ENCODE peak calls at places on chromosomes 1 and 21, in seven cellular contexts. J is SK-N-SH, X is HCT116, H is K562, O is GM12878, N is HepG2, L is H1. Y is an unnamed sample.

GRCh38 chr1:46333300-46334029 is 7.1 kb upstream of the NSUN4 start:
- DNase-seq in H (peak), J (peak), X (peak), L (no peak), O (peak), N (peak), Y (peak)

GRCh38 chr1:244010191-244010590 is 40.9 kb upstream of the ZBTB18 start:
- DNase-seq in H (peak), X (no peak), J (no peak), L (no peak), N (no peak), O (no peak), Y (no peak)

GRCh38 chr1:183125279-183125999 is 60.6 kb upstream of the LAMC2 start:
- DNase-seq in O (no peak), N (no peak), J (no peak), L (no peak), X (no peak), H (no peak), Y (no peak)

GRCh38 chr1:163035791-163036249 is 33.3 kb upstream of the RGS4 start:
- DNase-seq in J (peak), H (no peak), O (no peak), L (no peak), X (peak), N (no peak), Y (no peak)

GRCh38 chr1:180905927-180906326 is 6.8 kb upstream of the KIAA1614 start:
- DNase-seq in J (no peak), N (no peak), L (peak), X (no peak), O (no peak), H (peak), Y (no peak)

GRCh38 chr1:38651669-38652068 is 207.9 kb downstream of the RRAGC start:
- DNase-seq in O (no peak), L (no peak), X (no peak), H (no peak), J (no peak), N (no peak), Y (no peak)

GRCh38 chr1:29490204-29490934 is 254.0 kb downstream of the PTPRU start:
- DNase-seq in N (no peak), X (no peak), L (peak), O (no peak), J (peak), H (no peak), Y (no peak)

GRCh38 chr1:234250747-234251146 is 122.5 kb upstream of the COA6 start:
- DNase-seq in O (no peak), J (no peak), H (no peak), X (no peak), L (peak), N (no peak), Y (no peak)

GRCh38 chr1:94542088-94542671 is 621 bp upstream of the F3 start:
- DNase-seq in L (peak), N (no peak), H (no peak), J (peak), X (no peak), O (no peak), Y (no peak)

GRCh38 chr1:3231245-3231644 is 162.2 kb downstream of the PRDM16 start:
- DNase-seq in L (no peak), H (no peak), N (no peak), X (no peak), O (no peak), J (no peak), Y (no peak)

GRCh38 chr1:206507395-206508129 is at the start of gene RASSF5:
- DNase-seq in H (peak), L (peak), N (no peak), X (no peak), O (no peak), J (peak), Y (peak)

GRCh38 chr1:173095632-173096031 is 44.9 kb upstream of the TNFSF18 start:
- DNase-seq in J (no peak), H (no peak), X (no peak), N (no peak), L (no peak), O (no peak), Y (no peak)

GRCh38 chr1:21607549-21608529 is 61.3 kb downstream of the RAP1GAP start:
- DNase-seq in X (peak), L (peak), J (peak), H (peak), O (peak), N (peak), Y (peak)

GRCh38 chr21:36563301-36563926 is 83.5 kb upstream of the CLDN14 start:
- DNase-seq in J (no peak), L (no peak), N (no peak), H (no peak), X (no peak), O (no peak), Y (no peak)
- TF ChIP-seq JUND in J (no peak), L (no peak), N (no peak), H (no peak), X (no peak), O (no peak), Y (no peak)

DNA sequence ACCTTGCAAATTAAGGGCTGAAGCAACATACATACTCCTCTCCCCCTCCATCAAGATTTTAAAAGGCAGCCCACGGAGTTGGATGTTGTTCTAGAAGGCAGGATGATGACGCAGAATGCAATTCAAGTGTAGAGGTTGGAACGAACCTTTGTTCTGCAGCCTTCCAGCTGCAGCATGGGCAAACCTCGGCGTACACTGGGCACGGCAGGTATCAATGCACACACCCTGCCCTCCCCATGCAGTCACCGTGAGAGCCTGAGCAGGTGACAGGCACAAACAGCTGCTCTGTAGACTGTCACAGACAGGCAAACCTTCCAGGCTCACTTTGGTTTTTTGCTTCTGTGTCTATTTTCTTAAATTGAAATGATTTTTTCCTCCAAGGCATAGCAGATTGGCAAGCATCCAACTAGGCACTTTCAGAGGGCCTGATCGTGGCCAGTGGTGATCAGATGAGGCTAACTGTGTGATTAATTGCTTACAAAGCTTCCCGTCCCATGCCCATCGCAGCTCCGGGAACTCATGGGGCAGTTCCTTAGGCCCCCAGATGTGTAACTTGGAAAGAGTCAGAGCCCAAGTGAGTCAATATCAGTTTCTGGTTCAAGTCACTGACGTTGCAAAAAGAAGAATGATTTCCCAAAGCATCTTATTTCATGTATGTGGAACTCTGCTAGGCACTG is 82.3 kb downstream of the ITPKB start:
- DNase-seq in J (peak), H (no peak), L (no peak), X (no peak), N (no peak), O (no peak), Y (no peak)
- TF ChIP-seq JUND in J (peak), H (no peak), L (no peak), X (no peak), N (no peak), O (no peak), Y (no peak)

DNA sequence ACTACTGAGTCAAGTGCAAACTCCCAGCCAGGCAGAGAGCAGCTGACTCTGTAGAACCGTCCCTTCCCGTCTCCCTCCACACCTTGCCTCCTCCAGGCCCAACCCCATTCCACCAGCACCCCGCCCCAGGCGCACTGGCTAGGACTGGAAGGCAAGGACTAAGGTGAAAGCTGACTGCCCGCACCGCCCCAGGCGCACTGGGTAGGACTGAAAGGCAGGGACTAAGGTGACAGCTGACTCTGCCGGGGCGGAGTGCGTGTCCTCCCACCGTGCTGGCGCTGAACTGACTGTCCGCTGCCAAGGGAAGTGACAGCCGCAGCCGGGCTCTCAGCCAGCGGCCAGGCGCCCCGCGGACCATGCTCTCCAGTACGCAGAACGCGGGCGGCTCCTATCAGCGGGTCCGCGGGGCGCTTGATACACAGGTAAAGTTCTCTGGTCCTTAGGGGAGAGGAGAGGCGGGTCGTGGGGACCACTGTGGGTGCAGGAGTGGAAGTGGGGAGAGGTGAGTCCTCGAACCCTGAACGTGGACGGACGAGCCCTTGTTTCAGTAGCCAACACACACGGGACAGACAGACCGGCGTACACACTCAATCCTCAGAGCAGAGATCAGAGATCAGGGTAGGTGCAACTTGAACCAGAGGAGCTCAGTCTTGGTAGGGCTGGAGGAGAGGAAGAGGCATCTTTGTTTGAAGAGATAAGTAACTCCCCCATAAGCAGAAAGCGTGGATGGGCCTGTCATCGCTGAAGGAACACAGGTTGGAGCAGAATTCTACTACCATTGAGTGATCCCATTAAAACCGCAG is 58.0 kb downstream of the RBM11 start:
- DNase-seq in X (no peak), H (peak), N (no peak), J (no peak), O (no peak), L (peak), Y (peak)
- TF ChIP-seq JUND in X (no peak), H (no peak), N (no peak), J (no peak), O (no peak), L (no peak), Y (no peak)

GRCh38 chr1:157771666-157772425 is 5.1 kb downstream of the FCRL2 start:
- DNase-seq in L (no peak), O (no peak), X (no peak), N (no peak), J (no peak), H (no peak), Y (no peak)
- TF ChIP-seq JUND in L (no peak), O (no peak), X (no peak), N (no peak), J (no peak), H (no peak), Y (no peak)

GRCh38 chr1:93353286-93353685 is 7.6 kb downstream of the DR1 start:
- DNase-seq in X (no peak), J (no peak), O (no peak), L (no peak), H (no peak), N (no peak), Y (no peak)
- TF ChIP-seq JUND in X (no peak), J (no peak), O (no peak), L (no peak), H (no peak), N (no peak), Y (no peak)

GRCh38 chr21:45115141-45115540 is 40.8 kb downstream of the ADARB1 start:
- DNase-seq in O (no peak), L (no peak), H (no peak), X (no peak), J (no peak), N (no peak), Y (no peak)

GRCh38 chr21:45112371-45112770 is 38.0 kb downstream of the ADARB1 start:
- DNase-seq in L (no peak), N (no peak), O (no peak), X (no peak), J (no peak), H (no peak), Y (no peak)

GRCh38 chr21:45114475-45114874 is 40.1 kb downstream of the ADARB1 start:
- DNase-seq in H (no peak), L (no peak), O (no peak), N (no peak), J (no peak), X (no peak), Y (no peak)

GRCh38 chr21:45114072-45114471 is 39.7 kb downstream of the ADARB1 start:
- DNase-seq in J (no peak), O (no peak), L (no peak), X (no peak), H (no peak), N (no peak), Y (no peak)

DNA sequence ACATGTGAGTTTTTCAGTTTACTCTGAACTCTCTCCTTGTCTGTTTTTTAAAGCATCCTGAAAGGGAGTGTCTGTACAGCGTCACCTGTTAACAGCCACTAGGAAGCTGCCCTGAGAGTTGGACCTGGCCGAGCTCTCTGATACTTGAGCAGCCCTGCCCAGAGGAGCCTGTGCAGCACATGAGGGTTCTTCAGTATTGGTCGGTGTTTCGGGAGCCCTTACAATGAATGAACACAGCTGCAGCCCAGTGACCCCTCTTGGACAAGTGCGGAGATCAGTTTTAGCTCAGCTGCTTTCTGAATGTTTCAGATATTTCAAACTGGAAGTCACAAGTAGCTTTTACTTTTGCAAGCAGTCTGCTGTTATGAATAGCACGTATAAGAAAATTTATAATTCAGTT is 39.2 kb downstream of the ADARB1 start:
- DNase-seq in H (no peak), O (no peak), X (no peak), J (no peak), N (no peak), L (no peak), Y (no peak)
- TF ChIP-seq JUND in H (no peak), O (no peak), X (no peak), J (no peak), N (no peak), L (no peak), Y (no peak)

GRCh38 chr1:205441716-205442050 is 14.2 kb downstream of the BLACAT1 start:
- DNase-seq in O (no peak), H (no peak), N (no peak), L (no peak), X (no peak), J (no peak), Y (no peak)

GRCh38 chr1:205443585-205444299 is 12.1 kb downstream of the BLACAT1 start:
- DNase-seq in L (no peak), N (no peak), O (no peak), J (no peak), H (no peak), X (no peak), Y (no peak)

GRCh38 chr1:205440476-205441317 is 15.1 kb downstream of the BLACAT1 start:
- DNase-seq in L (peak), J (no peak), N (peak), H (peak), X (peak), O (peak), Y (no peak)

GRCh38 chr1:205441318-205441633 is 14.6 kb downstream of the BLACAT1 start:
- DNase-seq in O (no peak), X (no peak), H (no peak), J (no peak), L (no peak), N (no peak), Y (no peak)

GRCh38 chr1:205442051-205442721 is 13.7 kb downstream of the BLACAT1 start:
- DNase-seq in L (no peak), J (no peak), X (no peak), H (no peak), N (no peak), O (no peak), Y (no peak)
- TF ChIP-seq JUND in L (no peak), J (no peak), X (no peak), H (no peak), N (no peak), O (no peak), Y (no peak)

DNA sequence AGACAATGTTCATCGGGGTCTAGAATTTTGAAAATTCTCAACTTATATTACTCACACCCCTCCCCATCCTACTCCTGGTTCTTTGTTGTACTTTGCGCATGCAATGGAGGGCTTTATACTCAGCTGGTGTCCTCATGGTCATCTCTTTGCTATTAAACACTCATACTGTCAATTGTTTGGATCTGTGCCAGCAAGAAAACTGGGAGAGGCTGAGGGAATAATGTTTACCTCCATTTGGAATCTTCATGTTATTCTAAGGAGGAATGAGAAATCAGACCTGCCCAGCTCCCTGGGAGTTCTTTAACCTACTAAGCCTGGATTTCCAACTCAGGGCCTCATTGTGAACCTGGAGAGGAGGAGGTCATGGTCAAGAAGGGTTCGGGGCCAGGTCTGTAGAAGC is 143.9 kb upstream of the DNAH14 start:
- DNase-seq in H (no peak), L (no peak), N (no peak), X (no peak), J (no peak), O (no peak), Y (no peak)
- TF ChIP-seq JUND in H (no peak), L (no peak), N (no peak), X (no peak), J (no peak), O (no peak), Y (no peak)

GRCh38 chr1:153485880-153486279 is 25.4 kb upstream of the S100A7 start:
- DNase-seq in X (no peak), O (no peak), L (no peak), H (no peak), J (peak), N (no peak), Y (no peak)
- TF ChIP-seq JUND in X (no peak), O (no peak), L (no peak), H (no peak), J (no peak), N (no peak), Y (no peak)

GRCh38 chr1:168136709-168137514 is at the start of gene GPR161:
- DNase-seq in O (no peak), H (peak), X (no peak), J (peak), N (no peak), L (peak), Y (peak)

GRCh38 chr1:168139070-168139469 is 2.3 kb upstream of the GPR161 start:
- DNase-seq in L (no peak), O (no peak), X (no peak), J (no peak), N (no peak), H (no peak), Y (no peak)

GRCh38 chr1:168137515-168137821 is 738 bp upstream of the GPR161 start:
- DNase-seq in L (no peak), H (no peak), J (no peak), X (no peak), N (no peak), O (no peak), Y (no peak)

GRCh38 chr1:168135982-168136708 is 585 bp downstream of the GPR161 start:
- DNase-seq in X (no peak), H (peak), L (peak), N (no peak), O (no peak), J (peak), Y (peak)

DNA sequence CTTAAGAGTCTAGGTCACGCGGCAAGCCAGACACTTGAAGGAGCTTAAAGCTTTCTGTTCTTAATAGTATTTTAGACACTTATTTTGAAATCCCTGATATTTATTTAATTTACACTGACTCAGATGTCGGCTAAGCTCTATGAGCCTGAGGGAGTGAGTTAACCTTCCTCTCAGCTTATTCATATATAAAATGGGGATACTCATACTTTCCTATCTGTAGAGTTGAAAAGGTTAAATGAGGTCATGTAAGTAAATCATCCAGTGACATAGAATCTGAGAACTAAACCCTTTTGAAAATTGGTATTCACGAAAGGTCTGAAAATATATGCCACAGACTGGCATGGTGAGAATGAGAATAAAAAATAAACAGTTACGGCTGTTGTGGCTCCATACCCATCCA is 1.4 kb upstream of the GPR161 start:
- DNase-seq in H (no peak), N (no peak), L (no peak), O (no peak), X (no peak), J (no peak), Y (no peak)
- TF ChIP-seq JUND in H (no peak), N (no peak), L (no peak), O (no peak), X (no peak), J (no peak), Y (no peak)